ENCODE peak calls at places on chromosomes 7 and 10, in ten cellular contexts. N is right atrium auricular region, W is stomach, U is endodermal cell, O is IMR-90, Y is psoas muscle, Q is tibial artery, T is spleen, X is upper lobe of right lung, E is Panc1. I is an unnamed sample.
A peak's percentile ranks its signal among the peaks of the same experiment; 100 is the strongest.

GRCh38 chr7:84113906-84114875 is 80.4 kb downstream of the SEMA3A start:
- DNase-seq in Q (no peak), U (no peak), Y (no peak), N (no peak), W (no peak), E (no peak), X (no peak), O (no peak), T (no peak), I (no peak)

GRCh38 chr10:42975005-42975493 is 101.8 kb upstream of the RET start:
- DNase-seq in E (no peak), Q (peak; percentile 53), T (peak; percentile 63), O (no peak), N (no peak), U (peak; percentile 41), X (peak; percentile 57), Y (no peak), W (peak; percentile 11), I (peak; percentile 28)

GRCh38 chr7:45092100-45092930 is 3.5 kb upstream of the NACAD start:
- DNase-seq in O (peak; percentile 52), T (no peak), Q (peak; percentile 40), E (no peak), N (no peak), U (peak; percentile 45), X (no peak), Y (no peak), W (no peak), I (no peak)

GRCh38 chr10:7444576-7445226 is 33.9 kb upstream of the SFMBT2 start:
- DNase-seq in X (no peak), E (no peak), W (no peak), T (peak; percentile 75), Q (no peak), O (no peak), Y (no peak), N (no peak), U (no peak), I (no peak)

GRCh38 chr7:78226059-78226658 is 427.6 kb downstream of the PHTF2 start:
- DNase-seq in Q (no peak), X (peak; percentile 66), T (no peak), E (peak; percentile 8), O (peak; percentile 45), U (peak; percentile 89), Y (no peak), W (peak; percentile 41), N (no peak), I (no peak)

GRCh38 chr7:87475359-87476178 is at the start of gene ABCB4:
- DNase-seq in X (peak; percentile 59), N (no peak), Q (no peak), U (peak; percentile 60), E (no peak), W (no peak), T (peak; percentile 84), O (no peak), Y (peak; percentile 28), I (no peak)

GRCh38 chr10:128047991-128048826 is 78.0 kb downstream of the MKI67 start:
- DNase-seq in E (no peak), X (no peak), Y (no peak), T (peak; percentile 82), O (peak; percentile 53), N (peak; percentile 67), W (no peak), Q (peak; percentile 62), U (no peak), I (no peak)

GRCh38 chr7:69889338-69890080 is 291.2 kb downstream of the AUTS2 start:
- DNase-seq in O (no peak), N (no peak), E (no peak), Q (no peak), W (no peak), T (no peak), U (no peak), X (no peak), Y (no peak), I (no peak)

GRCh38 chr10:34539533-34540315 is 275.4 kb downstream of the PARD3 start:
- DNase-seq in Q (no peak), W (no peak), E (no peak), N (no peak), O (no peak), Y (no peak), T (no peak), X (no peak), U (no peak), I (no peak)

GRCh38 chr7:85074-85945 is 107.1 kb upstream of the FAM20C start:
- DNase-seq in W (peak; percentile 46), X (no peak), U (peak; percentile 53), Q (peak; percentile 58), N (no peak), T (no peak), E (no peak), Y (no peak), O (peak; percentile 54), I (no peak)

GRCh38 chr10:111475720-111476119 is 398.9 kb downstream of the ADRA2A start:
- DNase-seq in Q (no peak), W (no peak), N (no peak), U (no peak), X (no peak), T (no peak), O (no peak), Y (no peak), E (no peak), I (no peak)

GRCh38 chr10:111482074-111482350 is 405.2 kb downstream of the ADRA2A start:
- DNase-seq in O (no peak), E (no peak), U (no peak), N (no peak), T (no peak), W (no peak), Q (no peak), Y (no peak), X (no peak), I (no peak)

GRCh38 chr10:111482621-111483216 is 405.9 kb downstream of the ADRA2A start:
- DNase-seq in W (no peak), X (no peak), Y (no peak), Q (no peak), O (no peak), E (no peak), U (no peak), N (no peak), T (no peak), I (no peak)

GRCh38 chr10:111481271-111482073 is 404.6 kb downstream of the ADRA2A start:
- DNase-seq in U (no peak), X (no peak), Q (no peak), O (no peak), T (no peak), W (no peak), N (no peak), Y (no peak), E (no peak), I (no peak)

DNA sequence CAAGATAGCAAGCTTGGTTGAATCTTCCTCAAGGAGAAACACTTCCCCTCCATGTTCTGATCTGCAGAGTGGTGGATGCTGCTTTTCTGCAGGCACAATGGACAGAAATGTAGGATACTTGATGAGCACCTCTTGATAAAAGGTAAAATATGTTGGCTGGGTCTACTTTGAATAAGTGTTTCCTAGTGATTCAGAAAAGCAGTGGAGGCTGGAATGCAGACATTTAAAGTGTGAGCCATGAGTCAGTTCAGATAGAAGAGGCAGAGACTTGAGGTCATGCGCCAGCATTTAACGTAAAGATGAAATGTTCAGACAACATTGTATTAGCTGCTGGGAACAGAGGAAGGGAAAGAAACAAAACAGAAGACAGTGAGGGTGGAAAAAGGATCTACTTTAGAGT is 403.1 kb downstream of the ADRA2A start:
- DNase-seq in O (no peak), N (no peak), E (no peak), Q (no peak), Y (no peak), T (no peak), W (no peak), X (no peak), U (no peak), I (no peak)
- H3K27ac ChIP-seq in O (no peak overlapping the region), N (no peak overlapping the region), E (no peak overlapping the region), Q (no peak overlapping the region), Y (no peak overlapping the region), T (no peak overlapping the region), W (no peak overlapping the region), X (no peak overlapping the region), U (no peak overlapping the region), I (peak overlapping the region; percentile 78)

GRCh38 chr10:14667270-14667669 is 107.4 kb downstream of the FAM107B start:
- DNase-seq in Y (no peak), Q (no peak), O (no peak), W (no peak), U (no peak), N (no peak), T (no peak), E (no peak), X (no peak), I (no peak)
- H3K4me1 ChIP-seq in Y (no peaks in the 10 kb centered on the region), Q (no peaks in the 10 kb centered on the region), O (peaks cover 7% of the 10 kb centered on the region), W (no peaks in the 10 kb centered on the region), U (no peaks in the 10 kb centered on the region), N (no peaks in the 10 kb centered on the region), T (no peaks in the 10 kb centered on the region), E (no peaks in the 10 kb centered on the region), X (peaks cover 5% of the 10 kb centered on the region), I (peaks cover 8% of the 10 kb centered on the region)

GRCh38 chr7:51188987-51189386 is 127.6 kb downstream of the COBL start:
- DNase-seq in O (no peak), E (no peak), W (no peak), U (no peak), N (no peak), T (no peak), Q (no peak), X (no peak), Y (no peak), I (no peak)

GRCh38 chr7:51189777-51190176 is 126.8 kb downstream of the COBL start:
- DNase-seq in X (no peak), O (no peak), T (no peak), E (no peak), W (no peak), U (no peak), Q (no peak), Y (no peak), N (no peak), I (no peak)

GRCh38 chr7:51186531-51186930 is 130.1 kb downstream of the COBL start:
- DNase-seq in Y (peak; percentile 42), E (no peak), N (no peak), X (no peak), U (no peak), W (no peak), T (peak; percentile 35), O (peak; percentile 2), Q (no peak), I (no peak)

GRCh38 chr7:51190950-51191349 is 125.7 kb downstream of the COBL start:
- DNase-seq in E (no peak), Q (no peak), X (no peak), T (no peak), N (no peak), W (no peak), Y (no peak), U (no peak), O (no peak), I (no peak)

GRCh38 chr7:51187941-51188340 is 128.7 kb downstream of the COBL start:
- DNase-seq in W (no peak), Q (no peak), T (peak; percentile 70), U (peak; percentile 94), Y (peak; percentile 41), X (no peak), O (no peak), N (no peak), E (no peak), I (no peak)
- TF ChIP-seq CTCF in W (no peak), Q (no peak), T (no peak), U (peak; percentile 83), Y (peak; percentile 52), X (no peak), O (no peak), N (peak; percentile 54), E (peak; percentile 73), I (peak; percentile 11)

DNA sequence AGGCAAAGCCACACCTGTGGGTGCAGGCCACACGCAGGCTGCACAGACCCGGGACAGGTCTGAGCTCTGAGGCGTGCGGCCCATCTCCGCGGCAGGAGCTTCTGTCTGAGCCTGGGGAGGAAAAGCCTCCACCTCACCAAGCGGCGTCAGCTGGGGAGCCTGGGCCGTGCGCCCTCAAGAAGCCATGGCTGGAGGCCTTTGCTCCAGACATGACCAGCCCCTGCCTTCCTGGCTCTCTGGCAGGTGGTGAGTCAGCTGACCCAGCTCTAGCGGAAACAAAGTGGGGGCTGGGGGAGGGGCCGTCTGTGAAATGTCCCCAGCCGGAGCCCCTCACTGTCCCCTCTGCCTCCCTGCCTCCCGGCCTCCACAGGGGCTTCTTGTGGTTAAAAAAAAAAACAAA is 12.5 kb downstream of the GPER1 start:
- DNase-seq in E (no peak), T (peak; percentile 68), W (no peak), X (no peak), Y (no peak), U (no peak), N (no peak), Q (no peak), O (no peak), I (no peak)
- H3K27ac ChIP-seq in E (no peak overlapping the region), T (no peak overlapping the region), W (peak overlapping the region; percentile 29), X (no peak overlapping the region), Y (no peak overlapping the region), U (peak overlapping the region; percentile 88), N (no peak overlapping the region), Q (no peak overlapping the region), O (no peak overlapping the region), I (no peak overlapping the region)

I was measured in RWPE2.